ENCODE peak calls at places on chromosomes 6 and 20, in ten cellular contexts. O, Z, K, R, Y, H, F, S, T and G are unnamed samples.
A peak's percentile ranks its signal among the peaks of the same experiment; 100 is the strongest.

GRCh38 chr6:31114540-31114876 is at the start of gene PSORS1C1:
- DNase-seq in O (peak; percentile 63), Z (peak; percentile 97), K (no peak), R (no peak), Y (peak; percentile 73), H (no peak), F (no peak), S (peak; percentile 96), T (no peak), G (peak; percentile 80)

GRCh38 chr6:71250050-71250689 is 38.4 kb upstream of the OGFRL1 start:
- DNase-seq in O (no peak), Z (peak; percentile 83), K (no peak), R (no peak), Y (no peak), H (no peak), F (no peak), S (peak; percentile 70), T (no peak), G (no peak)

GRCh38 chr6:22614541-22614940 is 45.2 kb downstream of the HDGFL1 start:
- DNase-seq in O (no peak), Z (no peak), K (no peak), R (no peak), Y (no peak), H (no peak), F (no peak), S (no peak), T (no peak), G (no peak)

GRCh38 chr6:139126255-139126654 is 8.6 kb upstream of the HECA start:
- DNase-seq in O (no peak), Z (peak; percentile 97), K (no peak), R (no peak), Y (no peak), H (no peak), F (no peak), S (peak; percentile 84), T (no peak), G (peak; percentile 25)

GRCh38 chr6:42889815-42890214 is 10.4 kb downstream of the RPL7L1 start:
- DNase-seq in O (no peak), Z (no peak), K (no peak), R (no peak), Y (no peak), H (no peak), F (no peak), S (no peak), T (no peak), G (no peak)

GRCh38 chr20:38551056-38551626 is 29.9 kb upstream of the ADIG start:
- DNase-seq in O (no peak), Z (no peak), K (no peak), R (no peak), Y (no peak), H (no peak), F (no peak), S (no peak), T (no peak), G (no peak)

GRCh38 chr6:154916857-154917256 is 78.3 kb upstream of the TIAM2 start:
- DNase-seq in O (no peak), Z (no peak), K (no peak), R (no peak), Y (no peak), H (no peak), F (no peak), S (peak; percentile 33), T (no peak), G (no peak)

GRCh38 chr6:30544666-30545272 is 11.5 kb downstream of the GNL1 start:
- DNase-seq in O (no peak), Z (peak; percentile 88), K (no peak), R (peak; percentile 53), Y (peak; percentile 53), H (no peak), F (peak; percentile 32), S (peak; percentile 77), T (no peak), G (no peak)

GRCh38 chr6:73927421-73927820 is 231.4 kb downstream of the CD109 start:
- DNase-seq in O (no peak), Z (no peak), K (no peak), R (no peak), Y (no peak), H (no peak), F (no peak), S (no peak), T (no peak), G (no peak)

GRCh38 chr6:130019796-130020105 is 1.4 kb downstream of the L3MBTL3 start:
- DNase-seq in O (no peak), Z (no peak), K (no peak), R (peak; percentile 15), Y (no peak), H (no peak), F (peak; percentile 2), S (no peak), T (no peak), G (no peak)

GRCh38 chr6:73236147-73236750 is 11.0 kb upstream of the KHDC1L start:
- DNase-seq in O (no peak), Z (peak; percentile 96), K (no peak), R (no peak), Y (peak; percentile 21), H (no peak), F (no peak), S (peak; percentile 61), T (no peak), G (no peak)

GRCh38 chr20:37437676-37438075 is 83.4 kb upstream of the NNAT start:
- DNase-seq in O (no peak), Z (no peak), K (no peak), R (no peak), Y (no peak), H (no peak), F (no peak), S (no peak), T (no peak), G (no peak)

GRCh38 chr6:134436281-134436815 is 118.4 kb upstream of the SGK1 start:
- DNase-seq in O (no peak), Z (peak; percentile 98), K (peak; percentile 55), R (peak; percentile 61), Y (peak; percentile 82), H (no peak), F (peak; percentile 33), S (peak; percentile 97), T (no peak), G (no peak)

GRCh38 chr6:72861935-72862432 is 240.1 kb downstream of the KCNQ5 start:
- DNase-seq in O (no peak), Z (peak; percentile 88), K (no peak), R (peak; percentile 6), Y (no peak), H (no peak), F (no peak), S (peak; percentile 69), T (no peak), G (peak; percentile 81)

GRCh38 chr20:6746901-6747609 is 20.4 kb upstream of the BMP2 start:
- DNase-seq in O (no peak), Z (no peak), K (no peak), R (no peak), Y (no peak), H (no peak), F (no peak), S (no peak), T (no peak), G (no peak)

GRCh38 chr6:139028658-139029469 is at the start of gene ABRACL:
- DNase-seq in O (peak; percentile 94), Z (peak; percentile 77), K (peak; percentile 76), R (peak; percentile 84), Y (peak; percentile 42), H (peak; percentile 8), F (peak; percentile 55), S (peak; percentile 69), T (peak; percentile 44), G (peak; percentile 21)